ENCODE peak calls at places on chromosomes 11 and 22, in four cellular contexts. U is psoas muscle, C is pancreas, N is IMR-90. H is an unnamed sample.
A peak's percentile ranks its signal among the peaks of the same experiment; 100 is the strongest.

GRCh38 chr22:36191106-36191836 is 10.3 kb downstream of the APOL4 start:
- DNase-seq in U (peak; percentile 92), C (no peak), N (peak; percentile 64), H (no peak)

GRCh38 chr22:37581534-37581933 is 1.6 kb upstream of the LGALS2 start:
- DNase-seq in U (peak; percentile 82), C (peak; percentile 86), N (no peak), H (no peak)

GRCh38 chr22:32819120-32819519 is 17.6 kb downstream of the TIMP3 start:
- DNase-seq in U (no peak), C (no peak), N (no peak), H (no peak)

GRCh38 chr11:133467686-133468085 is 64.6 kb downstream of the OPCML start:
- DNase-seq in U (no peak), C (no peak), N (no peak), H (no peak)

GRCh38 chr22:40235418-40235817 is 57.7 kb downstream of the TNRC6B start:
- DNase-seq in U (no peak), C (no peak), N (no peak), H (no peak)

GRCh38 chr11:83641511-83641910 is 355.3 kb upstream of the CCDC90B start:
- DNase-seq in U (no peak), C (no peak), N (peak; percentile 6), H (no peak)

GRCh38 chr11:4932751-4933150 is 8.6 kb upstream of the OR51G1 start:
- DNase-seq in U (no peak), C (no peak), N (no peak), H (no peak)

GRCh38 chr11:28384418-28384817 is 276.2 kb downstream of the METTL15 start:
- DNase-seq in U (no peak), C (no peak), N (peak; percentile 99), H (peak; percentile 72)

GRCh38 chr11:107413352-107413751 is 44.3 kb downstream of the CWF19L2 start:
- DNase-seq in U (no peak), C (no peak), N (no peak), H (no peak)

GRCh38 chr11:697028-697491 is 1.4 kb downstream of the TMEM80 start:
- DNase-seq in U (no peak), C (no peak), N (peak; percentile 90), H (no peak)

GRCh38 chr22:45975266-45976161 is 1.4 kb downstream of the WNT7B start:
- DNase-seq in U (no peak), C (peak; percentile 59), N (no peak), H (no peak)

GRCh38 chr11:72818971-72819370 is 4.8 kb downstream of the ATG16L2 start:
- DNase-seq in U (no peak), C (no peak), N (peak; percentile 65), H (no peak)

GRCh38 chr22:48708558-48709245 is 1119.0 kb downstream of the BRD1 start:
- DNase-seq in U (no peak), C (peak; percentile 41), N (no peak), H (no peak)

GRCh38 chr11:128720522-128720985 is 26.7 kb downstream of the FLI1 start:
- DNase-seq in U (no peak), C (no peak), N (no peak), H (no peak)

GRCh38 chr11:78855146-78855545 is 280.5 kb upstream of the NARS2 start:
- DNase-seq in U (no peak), C (no peak), N (no peak), H (no peak)
- H3K9me3 ChIP-seq in U (no peaks in the 10 kb centered on the region), C (no peaks in the 10 kb centered on the region), N (no peaks in the 10 kb centered on the region), H (no peaks in the 10 kb centered on the region)

GRCh38 chr11:114137838-114138237 is 78.3 kb downstream of the ZBTB16 start:
- DNase-seq in U (peak; percentile 74), C (no peak), N (no peak), H (no peak)

GRCh38 chr11:114133548-114134329 is 74.2 kb downstream of the ZBTB16 start:
- DNase-seq in U (no peak), C (no peak), N (no peak), H (no peak)

GRCh38 chr11:114134870-114135269 is 75.4 kb downstream of the ZBTB16 start:
- DNase-seq in U (no peak), C (no peak), N (peak; percentile 5), H (no peak)

GRCh38 chr11:114137054-114137453 is 77.5 kb downstream of the ZBTB16 start:
- DNase-seq in U (no peak), C (no peak), N (no peak), H (no peak)

GRCh38 chr11:114135737-114136151 is 76.2 kb downstream of the ZBTB16 start:
- DNase-seq in U (no peak), C (no peak), N (no peak), H (no peak)
- H3K27ac ChIP-seq in U (peak overlapping the region; percentile 99), C (no peak overlapping the region), N (no peak overlapping the region), H (no peak overlapping the region)

DNA sequence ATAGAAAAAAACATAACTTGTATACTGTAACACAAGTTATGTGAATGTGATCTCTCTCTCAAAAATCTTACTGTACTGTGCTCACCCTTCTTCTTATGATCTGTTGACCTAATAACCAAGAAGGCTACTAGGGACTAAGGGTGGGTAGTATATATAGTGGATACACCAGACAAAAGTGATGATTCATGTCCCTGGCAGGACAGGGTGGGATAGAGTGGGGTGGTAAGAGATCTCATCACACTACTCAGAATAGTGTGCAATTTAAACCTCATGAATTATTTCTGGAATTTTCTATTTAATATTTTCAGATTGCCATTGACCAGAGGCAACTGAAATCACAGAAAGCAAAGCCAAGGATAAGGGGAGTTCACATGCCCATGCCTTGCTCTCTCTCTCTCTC is 11.9 kb upstream of the STK33 start:
- DNase-seq in U (no peak), C (no peak), N (peak; percentile 16), H (no peak)
- H3K4me1 ChIP-seq in U (no peaks in the 10 kb centered on the region), C (no peaks in the 10 kb centered on the region), N (peaks cover 11% of the 10 kb centered on the region), H (no peaks in the 10 kb centered on the region)

GRCh38 chr11:41047229-41047628 is 412.2 kb downstream of the LRRC4C start:
- DNase-seq in U (no peak), C (no peak), N (no peak), H (no peak)

GRCh38 chr11:41053894-41054293 is 405.6 kb downstream of the LRRC4C start:
- DNase-seq in U (no peak), C (no peak), N (no peak), H (no peak)

GRCh38 chr11:41056892-41057569 is 402.4 kb downstream of the LRRC4C start:
- DNase-seq in U (no peak), C (no peak), N (no peak), H (no peak)

GRCh38 chr11:41050791-41051190 is 408.7 kb downstream of the LRRC4C start:
- DNase-seq in U (no peak), C (no peak), N (no peak), H (no peak)

DNA sequence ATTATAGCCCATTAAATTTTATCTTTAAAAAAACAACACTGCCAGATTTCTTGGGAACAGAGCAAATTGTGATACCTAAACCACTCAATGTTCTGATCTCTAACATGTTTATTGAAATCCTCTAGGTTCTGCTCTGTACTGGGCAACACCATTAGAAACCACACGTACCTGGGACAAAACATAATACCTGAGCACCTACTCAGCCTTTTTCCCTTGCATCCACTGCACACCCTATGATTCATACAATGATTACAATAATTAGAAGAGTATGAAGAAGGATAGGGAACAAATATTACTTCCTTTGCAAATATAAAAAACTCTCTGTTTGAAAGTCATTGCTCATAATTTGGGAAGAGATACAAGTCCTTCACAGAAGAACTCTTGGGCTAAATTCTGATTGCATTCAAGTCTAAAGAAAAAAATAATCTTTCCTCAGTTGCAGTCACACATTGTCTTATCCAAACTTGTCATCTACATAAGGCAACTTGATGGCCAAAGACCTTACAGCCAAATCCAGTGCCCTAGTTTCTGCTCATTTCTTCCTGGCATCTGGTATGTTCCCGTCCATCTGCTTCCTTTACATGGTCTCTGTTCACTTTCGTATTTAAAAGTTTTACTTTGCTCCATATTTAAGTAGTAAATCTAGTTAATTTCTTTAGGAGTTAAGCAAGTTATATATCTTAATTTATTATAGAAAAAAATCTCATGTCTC is 407.4 kb downstream of the LRRC4C start:
- DNase-seq in U (no peak), C (no peak), N (no peak), H (no peak)
- H3K9me3 ChIP-seq in U (no peaks in the 10 kb centered on the region), C (no peaks in the 10 kb centered on the region), N (peaks cover 3% of the 10 kb centered on the region), H (no peaks in the 10 kb centered on the region)